ENCODE peak calls at places on chromosome 6, in five cellular contexts. Z, G, N, F and H are unnamed samples.

GRCh38 chr6:39790772-39791171 is 1.4 kb upstream of the DAAM2 start:
- DNase-seq in F (no peak), G (no peak), N (no peak), Z (peak), H (no peak)

GRCh38 chr6:167776906-167777645 is 49.6 kb upstream of the AFDN start:
- DNase-seq in N (no peak), F (peak), G (no peak), Z (no peak), H (no peak)

GRCh38 chr6:105794263-105794662 is 291.9 kb upstream of the PRDM1 start:
- DNase-seq in Z (no peak), G (no peak), F (no peak), N (peak), H (no peak)

GRCh38 chr6:93786474-93787330 is 367.3 kb upstream of the EPHA7 start:
- DNase-seq in N (no peak), F (no peak), G (no peak), Z (no peak), H (no peak)

GRCh38 chr6:49787176-49787575 is at the start of gene PGK2:
- DNase-seq in F (no peak), G (no peak), N (no peak), Z (no peak), H (no peak)

GRCh38 chr6:151440930-151441329 is 11.0 kb downstream of the RMND1 start:
- DNase-seq in F (no peak), Z (peak), N (no peak), G (peak), H (no peak)

GRCh38 chr6:82248233-82248735 is 740 bp upstream of the IBTK start:
- DNase-seq in G (no peak), N (no peak), F (no peak), Z (peak), H (no peak)

GRCh38 chr6:155544677-155545076 is 89.0 kb upstream of the NOX3 start:
- DNase-seq in N (no peak), G (no peak), F (no peak), Z (no peak), H (no peak)

GRCh38 chr6:75376347-75377024 is 91.9 kb upstream of the TMEM30A start:
- DNase-seq in Z (peak), N (no peak), F (no peak), G (no peak), H (no peak)

GRCh38 chr6:13248053-13248452 is 80.3 kb downstream of the TBC1D7 start:
- DNase-seq in Z (peak), G (no peak), N (no peak), F (no peak), H (no peak)

GRCh38 chr6:3849681-3850450 is 693 bp downstream of the FAM50B start:
- DNase-seq in G (no peak), N (peak), Z (peak), F (no peak), H (peak)

GRCh38 chr6:106254636-106255035 is 70.9 kb downstream of the ATG5 start:
- DNase-seq in Z (peak), N (no peak), F (no peak), G (no peak), H (no peak)

GRCh38 chr6:36336779-36337194 is at the start of gene BNIP5:
- DNase-seq in N (no peak), Z (no peak), G (no peak), F (no peak), H (no peak)

GRCh38 chr6:6730831-6731230 is 142.3 kb downstream of the LY86 start:
- DNase-seq in Z (peak), G (no peak), F (no peak), N (no peak), H (no peak)

DNA sequence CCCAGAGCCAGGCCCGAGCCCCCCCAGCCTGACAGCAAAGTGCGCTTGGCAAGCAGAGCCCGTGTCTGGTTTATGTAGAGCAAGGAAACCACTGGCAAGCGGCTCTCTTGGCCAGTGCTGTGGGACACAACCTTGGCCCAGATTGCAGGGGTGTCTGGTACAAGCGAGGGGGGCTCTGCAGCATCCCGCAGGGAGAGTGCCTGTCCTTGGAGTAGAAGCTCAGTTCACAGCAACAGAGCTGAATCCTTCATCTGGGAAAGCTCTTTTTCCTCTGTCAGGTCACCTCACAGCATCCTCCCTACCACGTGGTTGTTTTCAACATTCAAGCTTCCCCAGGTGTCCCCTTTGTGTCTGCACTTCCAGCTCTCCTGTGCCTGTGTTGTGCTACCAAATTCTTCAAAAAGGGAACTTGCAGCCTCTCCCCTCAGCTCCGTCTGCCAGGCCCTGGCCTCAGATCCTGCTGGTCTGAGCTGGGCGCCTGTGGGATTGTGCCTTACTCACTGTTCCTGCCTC is 108.3 kb downstream of the FOXF2 start:
- DNase-seq in F (no peak), G (no peak), N (peak), Z (no peak), H (no peak)
- H3K4me3 ChIP-seq in F (no peak), G (no peak), N (no peak), Z (no peak), H (no peak)

GRCh38 chr6:112443666-112444065 is 96.5 kb downstream of the RFPL4B start:
- DNase-seq in G (no peak), N (peak), F (peak), Z (peak), H (no peak)

GRCh38 chr6:112439010-112439409 is 91.9 kb downstream of the RFPL4B start:
- DNase-seq in G (no peak), F (no peak), N (no peak), Z (peak), H (no peak)

GRCh38 chr6:112441607-112442006 is 94.5 kb downstream of the RFPL4B start:
- DNase-seq in G (no peak), N (no peak), Z (no peak), F (no peak), H (no peak)

GRCh38 chr6:112439416-112439815 is 92.3 kb downstream of the RFPL4B start:
- DNase-seq in F (no peak), G (no peak), N (no peak), Z (no peak), H (no peak)

DNA sequence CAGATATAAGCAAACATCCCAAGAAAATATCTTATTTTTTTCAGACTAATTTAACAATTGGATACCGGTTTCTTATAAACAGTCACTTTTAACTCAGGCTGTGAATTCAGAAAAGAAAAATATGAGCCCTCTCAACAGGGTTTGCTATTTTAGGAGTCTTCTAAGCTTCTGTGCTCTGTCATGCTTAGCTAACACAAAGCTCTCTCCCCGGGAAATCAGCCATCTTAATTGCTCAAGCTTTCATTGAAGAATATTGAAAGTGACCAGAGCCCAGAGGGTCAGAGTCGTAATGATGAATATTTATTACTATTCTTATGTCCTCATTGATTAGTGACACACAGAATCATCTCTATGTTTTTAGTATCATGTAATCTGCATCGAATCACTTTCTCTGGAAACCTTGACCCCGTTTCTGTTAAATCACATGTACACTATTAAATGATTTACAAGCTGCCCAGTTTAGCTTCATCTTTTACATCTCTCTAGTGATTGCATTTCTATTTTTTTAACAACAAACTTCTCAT is 96.0 kb downstream of the RFPL4B start:
- DNase-seq in Z (no peak), G (no peak), F (no peak), N (no peak), H (no peak)
- H3K27ac ChIP-seq in Z (no peak), G (no peak), F (peak), N (peak), H (no peak)

DNA sequence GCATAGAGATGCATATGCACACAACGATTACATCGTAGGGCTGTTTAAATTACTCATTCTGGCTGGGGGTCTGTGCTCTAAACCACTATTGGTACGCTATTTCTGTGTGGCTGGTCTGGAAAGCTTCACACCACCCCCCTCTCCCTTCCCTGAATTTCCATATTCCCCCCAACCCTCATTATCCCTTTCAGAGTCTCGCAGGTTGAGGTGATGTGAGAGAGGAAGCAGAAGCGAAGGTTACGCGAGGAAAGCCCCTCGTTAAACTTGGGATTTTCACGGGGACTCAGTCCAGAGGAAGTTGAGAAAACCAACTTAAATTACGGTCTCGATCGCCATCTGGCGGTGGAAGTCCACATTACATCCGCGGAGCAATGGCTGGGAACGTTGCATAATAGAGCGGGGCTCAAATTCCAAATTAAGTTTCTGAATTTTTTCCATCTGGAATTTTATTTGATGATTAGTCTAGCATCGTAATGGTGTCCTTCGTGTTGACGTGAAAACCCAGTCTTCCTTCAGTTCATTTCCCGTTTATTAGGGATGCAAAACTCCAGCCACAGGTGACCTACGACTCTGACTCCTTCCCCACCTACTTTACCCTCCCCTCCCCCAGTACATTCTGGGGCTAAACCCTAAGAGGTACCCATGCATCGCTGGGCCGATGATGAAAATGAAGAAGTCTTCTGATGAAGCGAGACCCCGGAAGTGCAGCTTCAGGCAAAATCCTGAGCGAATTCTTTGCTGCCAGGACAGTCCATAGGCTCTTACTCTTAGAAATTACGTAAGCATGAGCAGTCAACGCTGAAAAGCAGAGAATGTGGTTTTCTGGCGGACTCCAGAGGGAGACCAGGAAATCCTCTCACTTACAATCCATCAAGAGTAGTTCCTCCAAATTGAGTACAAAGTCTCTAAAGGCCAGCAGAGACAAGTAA is 19.7 kb downstream of the HLA-DOB start:
- DNase-seq in F (peak), Z (peak), N (peak), G (peak), H (peak)
- H3K4me3 ChIP-seq in F (peak), Z (peak), N (peak), G (no peak), H (no peak)

DNA sequence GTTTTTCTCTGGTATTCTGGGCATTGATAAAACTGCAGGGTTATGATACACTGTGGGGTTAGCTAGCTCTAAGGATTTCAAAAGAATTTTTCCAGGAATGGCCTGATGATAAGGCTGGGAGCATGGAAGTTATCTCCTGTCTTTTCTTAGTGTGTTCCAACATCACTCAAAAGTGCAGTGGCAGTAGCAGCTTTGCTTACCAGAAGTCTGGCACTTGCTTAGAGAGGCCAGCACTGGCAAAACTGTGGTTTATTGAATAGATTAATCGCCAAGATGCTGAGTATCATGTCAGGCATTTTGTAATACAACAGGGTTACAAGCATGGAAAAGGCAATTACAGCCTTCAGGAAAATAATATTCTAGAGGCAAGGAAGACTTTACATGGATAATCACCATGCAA is 719.5 kb upstream of the GJE1 start:
- DNase-seq in F (no peak), N (no peak), G (no peak), Z (peak), H (no peak)
- H3K27ac ChIP-seq in F (no peak), N (peak), G (no peak), Z (no peak), H (no peak)